ENCODE peak calls at places on chromosomes 1 and 21, in four cellular contexts. L is K562, T is A549, W is tibial nerve. C is an unnamed sample. For H3K4me1, the result is how much of the 10 kb centered on the place peaks cover.

GRCh38 chr1:240031414-240031813 is 60.3 kb upstream of the FMN2 start:
- DNase-seq in L (no peak), T (peak), W (no peak), C (no peak)

GRCh38 chr1:24720152-24720551 is 25.1 kb upstream of the CLIC4 start:
- DNase-seq in L (no peak), T (no peak), W (peak), C (peak)

GRCh38 chr1:42163114-42163513 is 1.4 kb downstream of the GUCA2A start:
- DNase-seq in L (no peak), T (peak), W (no peak), C (no peak)

GRCh38 chr21:37800496-37801061 is 115.7 kb downstream of the KCNJ6 start:
- DNase-seq in L (no peak), T (no peak), W (no peak), C (no peak)

GRCh38 chr1:7469255-7469938 is 301.7 kb upstream of the VAMP3 start:
- DNase-seq in L (no peak), T (peak), W (no peak), C (no peak)

GRCh38 chr1:246214708-246215504 is 292.2 kb downstream of the SMYD3 start:
- DNase-seq in L (peak), T (no peak), W (peak), C (peak)

GRCh38 chr1:43143441-43143888 is 28.6 kb downstream of the EBNA1BP2 start:
- DNase-seq in L (peak), T (peak), W (no peak), C (no peak)

GRCh38 chr21:43598416-43599120 is 60.7 kb downstream of the HSF2BP start:
- DNase-seq in L (no peak), T (no peak), W (no peak), C (no peak)

GRCh38 chr1:143652744-143653143 is 319.0 kb downstream of the FAM72C start:
- DNase-seq in L (no peak), T (no peak), W (no peak), C (no peak)

GRCh38 chr1:116807871-116808450 is 53.7 kb downstream of the CD2 start:
- DNase-seq in L (no peak), T (no peak), W (no peak), C (no peak)

GRCh38 chr1:117825414-117825813 is 104.0 kb downstream of the GDAP2 start:
- DNase-seq in L (no peak), T (no peak), W (peak), C (no peak)

GRCh38 chr1:68057050-68057449 is 6.6 kb upstream of the DIRAS3 start:
- DNase-seq in L (no peak), T (no peak), W (no peak), C (no peak)

GRCh38 chr1:87109012-87109411 is 194.6 kb downstream of the HS2ST1 start:
- DNase-seq in L (no peak), T (no peak), W (no peak), C (no peak)

GRCh38 chr1:115495603-115496002 is 146.2 kb upstream of the VANGL1 start:
- DNase-seq in L (no peak), T (no peak), W (no peak), C (no peak)

GRCh38 chr1:109112056-109112651 is 1.8 kb upstream of the ELAPOR1 start:
- DNase-seq in L (peak), T (peak), W (no peak), C (no peak)

GRCh38 chr1:204348197-204348596 is 11.5 kb downstream of the PLEKHA6 start:
- DNase-seq in L (no peak), T (no peak), W (no peak), C (no peak)

GRCh38 chr1:203208181-203208580 is 21.3 kb downstream of the CHIT1 start:
- DNase-seq in L (no peak), T (no peak), W (no peak), C (no peak)

GRCh38 chr21:40049031-40049958 is 182.1 kb downstream of the PCP4 start:
- DNase-seq in L (no peak), T (no peak), W (peak), C (no peak)

GRCh38 chr1:181113061-181113695 is 24.7 kb downstream of the IER5 start:
- DNase-seq in L (peak), T (peak), W (no peak), C (no peak)

GRCh38 chr1:207389728-207390464 is 64.2 kb upstream of the CR2 start:
- DNase-seq in L (no peak), T (peak), W (no peak), C (no peak)

GRCh38 chr1:41740630-41741239 is 178.0 kb downstream of the HIVEP3 start:
- DNase-seq in L (no peak), T (no peak), W (no peak), C (no peak)

GRCh38 chr1:154896811-154897286 is 26.8 kb upstream of the KCNN3 start:
- DNase-seq in L (no peak), T (no peak), W (no peak), C (no peak)

GRCh38 chr21:22345624-22346023 is 1347.4 kb downstream of the NCAM2 start:
- DNase-seq in L (no peak), T (no peak), W (no peak), C (no peak)

GRCh38 chr1:60488857-60489256 is 415.3 kb upstream of the C1orf87 start:
- DNase-seq in L (no peak), T (no peak), W (peak), C (no peak)

GRCh38 chr1:183279835-183280234 is 93.8 kb downstream of the LAMC2 start:
- DNase-seq in L (no peak), T (no peak), W (no peak), C (no peak)

GRCh38 chr1:213989071-213989739 is 1.4 kb downstream of the PROX1 start:
- DNase-seq in L (no peak), T (no peak), W (no peak), C (no peak)

GRCh38 chr1:156063997-156064285 is 3.0 kb downstream of the RAB25 start:
- DNase-seq in L (no peak), T (no peak), W (no peak), C (no peak)

GRCh38 chr1:161190962-161191521 is 7.8 kb downstream of the ADAMTS4 start:
- DNase-seq in L (no peak), T (no peak), W (no peak), C (no peak)

GRCh38 chr1:170001266-170001665 is 73.2 kb downstream of the KIFAP3 start:
- DNase-seq in L (no peak), T (no peak), W (no peak), C (no peak)

GRCh38 chr1:23639460-23639859 is 52.1 kb upstream of the RPL11 start:
- DNase-seq in L (no peak), T (no peak), W (no peak), C (no peak)

GRCh38 chr1:203084588-203085527 is 954 bp downstream of the MYOG start:
- DNase-seq in L (peak), T (peak), W (no peak), C (no peak)

GRCh38 chr1:66251521-66251920 is 282.4 kb upstream of the SGIP1 start:
- DNase-seq in L (no peak), T (no peak), W (no peak), C (no peak)

GRCh38 chr1:36349839-36350238 is 26.4 kb upstream of the EVA1B start:
- DNase-seq in L (no peak), T (no peak), W (no peak), C (no peak)

GRCh38 chr1:205791568-205792180 is 16.4 kb upstream of the RAB29 start:
- DNase-seq in L (peak), T (peak), W (peak), C (peak)

GRCh38 chr1:65014321-65014720 is 48.0 kb upstream of the JAK1 start:
- DNase-seq in L (no peak), T (no peak), W (no peak), C (no peak)

GRCh38 chr1:99749948-99750347 is 16.5 kb downstream of the FRRS1 start:
- DNase-seq in L (no peak), T (no peak), W (no peak), C (no peak)

GRCh38 chr1:28632560-28632959 is 10.3 kb downstream of the TAF12 start:
- DNase-seq in L (no peak), T (no peak), W (no peak), C (no peak)

GRCh38 chr1:159918918-159919195 is 6.5 kb downstream of the TAGLN2 start:
- DNase-seq in L (no peak), T (no peak), W (no peak), C (no peak)
- H3K4me1 ChIP-seq in L (under half), T (half or more), W (half or more), C (half or more)

GRCh38 chr1:45339694-45340558 is at the start of the genes MUTYH and TOE1:
- DNase-seq in L (peak), T (peak), W (peak), C (peak)

GRCh38 chr1:45335732-45336365 is 4.1 kb upstream of the TOE1 start:
- DNase-seq in L (no peak), T (no peak), W (no peak), C (no peak)

GRCh38 chr1:45334308-45335245 is 5.4 kb upstream of the TOE1 start:
- DNase-seq in L (no peak), T (no peak), W (peak), C (peak)

GRCh38 chr1:45340816-45341215 is 576 bp upstream of the MUTYH start:
- DNase-seq in L (peak), T (peak), W (no peak), C (no peak)

GRCh38 chr1:45337630-45338320 is 2.2 kb upstream of the TOE1 start:
- DNase-seq in L (no peak), T (no peak), W (no peak), C (no peak)
- H3K4me1 ChIP-seq in L (under half), T (under half), W (under half), C (under half)

DNA sequence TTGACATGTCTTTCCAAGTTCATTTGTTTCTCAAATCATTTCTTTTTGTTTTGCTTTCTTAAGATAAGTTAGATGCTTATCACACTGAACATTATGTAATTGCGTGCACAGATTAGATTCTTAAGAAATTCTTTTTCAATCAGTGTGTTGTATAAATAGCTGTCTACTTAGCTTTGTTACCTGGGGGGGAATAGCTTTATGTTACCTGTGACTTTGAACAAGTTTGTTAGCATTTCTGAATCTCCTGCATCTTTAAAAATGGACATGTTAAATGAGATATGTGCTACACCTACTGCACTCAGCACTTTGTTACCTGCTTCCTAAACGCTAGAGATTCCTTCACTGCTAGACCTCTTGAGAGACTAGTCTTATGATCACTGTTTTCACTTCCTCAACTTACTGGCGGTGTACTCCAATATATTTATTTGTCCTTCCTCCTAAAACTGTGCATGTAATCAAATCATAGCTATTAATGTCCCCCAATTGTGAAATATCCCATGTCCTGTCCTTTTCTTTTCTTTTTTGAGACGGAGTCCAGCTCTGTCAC is 3.3 kb downstream of the SOAT1 start:
- DNase-seq in L (no peak), T (no peak), W (no peak), C (no peak)
- H3K4me1 ChIP-seq in L (under half), T (under half), W (under half), C (under half)

GRCh38 chr1:40040511-40041465 is at the start of gene CAP1:
- DNase-seq in L (peak), T (peak), W (peak), C (peak)
- H3K4me1 ChIP-seq in L (under half), T (under half), W (half or more), C (half or more)

GRCh38 chr1:226881515-226882185 is 11.2 kb downstream of the PSEN2 start:
- DNase-seq in L (no peak), T (no peak), W (no peak), C (no peak)

GRCh38 chr1:226882187-226882586 is 11.8 kb downstream of the PSEN2 start:
- DNase-seq in L (no peak), T (no peak), W (peak), C (no peak)

GRCh38 chr1:226884116-226884515 is 13.7 kb downstream of the PSEN2 start:
- DNase-seq in L (no peak), T (no peak), W (no peak), C (no peak)

GRCh38 chr1:226883630-226884029 is 13.2 kb downstream of the PSEN2 start:
- DNase-seq in L (no peak), T (no peak), W (no peak), C (no peak)

GRCh38 chr1:226882631-226883409 is 12.4 kb downstream of the PSEN2 start:
- DNase-seq in L (no peak), T (no peak), W (no peak), C (no peak)
- H3K4me1 ChIP-seq in L (under half), T (under half), W (under half), C (under half)

GRCh38 chr1:162688521-162688920 is 56.3 kb downstream of the DDR2 start:
- DNase-seq in L (no peak), T (no peak), W (no peak), C (no peak)
- H3K4me1 ChIP-seq in L (under half), T (under half), W (under half), C (under half)

GRCh38 chr1:112397051-112397471 is 1.0 kb downstream of the CTTNBP2NL start:
- DNase-seq in L (no peak), T (no peak), W (no peak), C (no peak)
- H3K4me1 ChIP-seq in L (under half), T (under half), W (half or more), C (half or more)

GRCh38 chr1:184891440-184891839 is 82.9 kb downstream of the NIBAN1 start:
- DNase-seq in L (no peak), T (no peak), W (no peak), C (no peak)
- H3K4me1 ChIP-seq in L (under half), T (under half), W (half or more), C (under half)